ENCODE peak calls at places on chromosome 6, in eight cellular contexts. R is MV-4-11; V is effector memory CD4-positive, alpha-beta T cell; O is T-helper 1 cell; X is fibroblast of lung; I is stimulated activated CD4-positive, alpha-beta T cell treated with anti-CD3 and anti-CD28 coated beads, Interleukin-12 subunit alpha, Interleukin-12 subunit beta, amount 100 ng/mL, for 4 hours; M is dermis microvascular lymphatic vessel endothelial cell; Y is NCI-H345. W is an unnamed sample.

GRCh38 chr6:153121311-153121710 is 9.8 kb downstream of the RGS17 start:
- DNase-seq in X (no peak), V (no peak), I (no peak), M (no peak), R (no peak), O (no peak), Y (no peak), W (no peak)

GRCh38 chr6:97032950-97033349 is 108.4 kb downstream of the KLHL32 start:
- DNase-seq in I (no peak), M (no peak), R (no peak), V (no peak), X (no peak), O (no peak), Y (no peak), W (no peak)

GRCh38 chr6:4608361-4609115 is 167.7 kb upstream of the CDYL start:
- DNase-seq in I (no peak), O (no peak), V (no peak), Y (peak), X (no peak), M (no peak), R (no peak), W (no peak)

GRCh38 chr6:164167873-164168405 is 753.4 kb downstream of the QKI start:
- DNase-seq in M (no peak), Y (no peak), O (no peak), X (no peak), I (no peak), V (no peak), R (no peak), W (no peak)

GRCh38 chr6:1940381-1940780 is 305.0 kb downstream of the GMDS start:
- DNase-seq in M (no peak), O (no peak), Y (peak), X (no peak), V (no peak), I (no peak), R (no peak), W (no peak)

GRCh38 chr6:23690650-23691049 is 435.4 kb upstream of the NRSN1 start:
- DNase-seq in I (no peak), M (no peak), V (no peak), Y (peak), O (no peak), X (no peak), R (no peak), W (no peak)

GRCh38 chr6:84967389-84967788 is 203.0 kb upstream of the TBX18 start:
- DNase-seq in R (no peak), M (peak), I (no peak), O (no peak), Y (no peak), V (no peak), X (peak), W (no peak)

GRCh38 chr6:15948930-15949900 is 179.7 kb upstream of the MYLIP start:
- DNase-seq in R (no peak), O (no peak), V (no peak), M (no peak), X (no peak), Y (peak), I (no peak), W (no peak)

GRCh38 chr6:157599191-157599590 is 218.2 kb downstream of the ZDHHC14 start:
- DNase-seq in X (no peak), Y (no peak), V (no peak), I (no peak), M (no peak), O (no peak), R (no peak), W (peak)

GRCh38 chr6:71125216-71125615 is 163.4 kb upstream of the OGFRL1 start:
- DNase-seq in Y (no peak), I (no peak), V (no peak), O (no peak), M (no peak), R (no peak), X (no peak), W (no peak)

GRCh38 chr6:152648090-152648489 is 10.9 kb upstream of the SYNE1 start:
- DNase-seq in R (no peak), Y (no peak), M (no peak), X (peak), O (no peak), I (no peak), V (no peak), W (no peak)

GRCh38 chr6:157488058-157488457 is 107.1 kb downstream of the ZDHHC14 start:
- DNase-seq in M (no peak), V (no peak), X (no peak), R (no peak), I (no peak), Y (no peak), O (no peak), W (no peak)

GRCh38 chr6:71556141-71556540 is 267.5 kb downstream of the OGFRL1 start:
- DNase-seq in I (no peak), O (no peak), Y (no peak), X (no peak), M (no peak), V (no peak), R (no peak), W (no peak)

GRCh38 chr6:150016324-150017185 is 8.8 kb downstream of the RAET1L start:
- DNase-seq in Y (peak), V (peak), O (peak), M (peak), X (peak), I (no peak), R (peak), W (peak)

GRCh38 chr6:25485820-25486559 is 166.0 kb upstream of the SCGN start:
- DNase-seq in M (no peak), X (peak), Y (peak), R (no peak), I (no peak), V (no peak), O (no peak), W (no peak)

GRCh38 chr6:71349395-71349794 is 60.8 kb downstream of the OGFRL1 start:
- DNase-seq in Y (no peak), O (no peak), M (peak), R (peak), X (peak), I (no peak), V (no peak), W (no peak)

GRCh38 chr6:128363020-128363419 is 157.4 kb downstream of the PTPRK start:
- DNase-seq in R (no peak), X (no peak), M (no peak), Y (no peak), V (no peak), O (no peak), I (no peak), W (no peak)

GRCh38 chr6:55175078-55175777 is 913 bp downstream of the HCRTR2 start:
- DNase-seq in R (no peak), V (no peak), X (no peak), I (no peak), O (no peak), M (no peak), Y (no peak), W (no peak)

GRCh38 chr6:44473870-44474631 is 86.5 kb downstream of the CDC5L start:
- DNase-seq in O (no peak), Y (no peak), R (no peak), X (no peak), M (no peak), V (no peak), I (no peak), W (no peak)

GRCh38 chr6:110102411-110102810 is 77.1 kb downstream of the WASF1 start:
- DNase-seq in X (no peak), V (no peak), I (no peak), M (no peak), R (no peak), O (no peak), Y (no peak), W (no peak)

GRCh38 chr6:71107935-71108420 is 151.1 kb upstream of the B3GAT2 start:
- DNase-seq in X (peak), Y (peak), M (no peak), I (no peak), R (no peak), O (no peak), V (no peak), W (peak)

GRCh38 chr6:127592964-127593363 is 16.0 kb downstream of the C6orf58 start:
- DNase-seq in O (no peak), Y (no peak), I (no peak), X (no peak), M (no peak), V (no peak), R (no peak), W (no peak)

GRCh38 chr6:170179925-170180324 is 111.0 kb downstream of the DLL1 start:
- DNase-seq in O (no peak), Y (peak), X (no peak), M (no peak), I (no peak), R (no peak), V (no peak), W (peak)

GRCh38 chr6:111663692-111664564 is 58.2 kb upstream of the TRAF3IP2 start:
- DNase-seq in O (no peak), R (no peak), M (peak), Y (no peak), V (no peak), I (no peak), X (peak), W (no peak)

GRCh38 chr6:106087548-106088325 is 1.6 kb downstream of the PRDM1 start:
- DNase-seq in I (no peak), Y (no peak), M (peak), R (peak), X (peak), V (no peak), O (no peak), W (peak)

W was measured in SJSA1.